ENCODE peak calls at places on chromosomes 16 and 17, in five cellular contexts. P is PC-9, K is A549, E is right atrium auricular region, M is thyroid gland. D is an unnamed sample.

GRCh38 chr16:53071748-53072301 is 17.0 kb downstream of the CHD9 start:
- DNase-seq in P (no peak), K (no peak), E (no peak), M (peak; percentile 63), D (no peak)

GRCh38 chr17:80051681-80052080 is 15.2 kb downstream of the CCDC40 start:
- DNase-seq in P (no peak), K (no peak), E (no peak), M (no peak), D (no peak)

GRCh38 chr17:13626703-13627102 is 25.0 kb upstream of the HS3ST3A1 start:
- DNase-seq in P (no peak), K (peak; percentile 15), E (no peak), M (no peak), D (no peak)

GRCh38 chr17:29451338-29451737 is 61.2 kb downstream of the TAOK1 start:
- DNase-seq in P (no peak), K (no peak), E (no peak), M (no peak), D (no peak)

GRCh38 chr17:12983986-12984932 is 33.6 kb downstream of the ELAC2 start:
- DNase-seq in P (no peak), K (no peak), E (peak; percentile 88), M (peak; percentile 28), D (no peak)

GRCh38 chr17:77386502-77387192 is 245.9 kb downstream of the SEC14L1 start:
- DNase-seq in P (no peak), K (no peak), E (no peak), M (no peak), D (no peak)

GRCh38 chr16:53817812-53818211 is 113.9 kb downstream of the FTO start:
- DNase-seq in P (no peak), K (no peak), E (no peak), M (no peak), D (no peak)

GRCh38 chr16:3999479-3999868 is 116.8 kb downstream of the ADCY9 start:
- DNase-seq in P (no peak), K (no peak), E (no peak), M (peak; percentile 88), D (no peak)

GRCh38 chr17:7004398-7005253 is 7.8 kb upstream of the RNASEK start:
- DNase-seq in P (peak; percentile 49), K (peak; percentile 84), E (no peak), M (no peak), D (no peak)

GRCh38 chr17:73278049-73278464 is 16.4 kb upstream of the CPSF4L start:
- DNase-seq in P (no peak), K (no peak), E (no peak), M (peak; percentile 72), D (no peak)

GRCh38 chr17:41322264-41322902 is 6.9 kb upstream of the KRTAP17-1 start:
- DNase-seq in P (peak; percentile 22), K (peak; percentile 46), E (no peak), M (peak; percentile 39), D (no peak)

GRCh38 chr17:63698886-63699637 is 863 bp downstream of the LIMD2 start:
- DNase-seq in P (no peak), K (no peak), E (no peak), M (peak; percentile 41), D (no peak)

GRCh38 chr17:49000943-49001342 is 3.8 kb downstream of the IGF2BP1 start:
- DNase-seq in P (no peak), K (no peak), E (no peak), M (no peak), D (no peak)

GRCh38 chr16:14608604-14609003 is 21.5 kb downstream of the PARN start:
- DNase-seq in P (no peak), K (no peak), E (peak; percentile 0), M (no peak), D (no peak)

GRCh38 chr17:65984299-65984698 is 207.6 kb downstream of the CEP112 start:
- DNase-seq in P (no peak), K (no peak), E (no peak), M (no peak), D (no peak)

GRCh38 chr17:9360610-9361571 is 214.7 kb downstream of the STX8 start:
- DNase-seq in P (no peak), K (peak; percentile 70), E (no peak), M (peak; percentile 73), D (no peak)

GRCh38 chr16:53911506-53911905 is 207.6 kb downstream of the FTO start:
- DNase-seq in P (no peak), K (no peak), E (no peak), M (no peak), D (no peak)

GRCh38 chr16:31874354-31875111 is 926 bp downstream of the ZNF267 start:
- DNase-seq in P (peak; percentile 39), K (peak; percentile 43), E (no peak), M (no peak), D (no peak)

GRCh38 chr17:4229627-4230026 is 34.2 kb downstream of the ANKFY1 start:
- DNase-seq in P (no peak), K (no peak), E (peak; percentile 63), M (peak; percentile 39), D (no peak)

GRCh38 chr17:75864448-75864871 is 9.3 kb upstream of the WBP2 start:
- DNase-seq in P (no peak), K (no peak), E (peak; percentile 89), M (no peak), D (peak; percentile 93)

DNA sequence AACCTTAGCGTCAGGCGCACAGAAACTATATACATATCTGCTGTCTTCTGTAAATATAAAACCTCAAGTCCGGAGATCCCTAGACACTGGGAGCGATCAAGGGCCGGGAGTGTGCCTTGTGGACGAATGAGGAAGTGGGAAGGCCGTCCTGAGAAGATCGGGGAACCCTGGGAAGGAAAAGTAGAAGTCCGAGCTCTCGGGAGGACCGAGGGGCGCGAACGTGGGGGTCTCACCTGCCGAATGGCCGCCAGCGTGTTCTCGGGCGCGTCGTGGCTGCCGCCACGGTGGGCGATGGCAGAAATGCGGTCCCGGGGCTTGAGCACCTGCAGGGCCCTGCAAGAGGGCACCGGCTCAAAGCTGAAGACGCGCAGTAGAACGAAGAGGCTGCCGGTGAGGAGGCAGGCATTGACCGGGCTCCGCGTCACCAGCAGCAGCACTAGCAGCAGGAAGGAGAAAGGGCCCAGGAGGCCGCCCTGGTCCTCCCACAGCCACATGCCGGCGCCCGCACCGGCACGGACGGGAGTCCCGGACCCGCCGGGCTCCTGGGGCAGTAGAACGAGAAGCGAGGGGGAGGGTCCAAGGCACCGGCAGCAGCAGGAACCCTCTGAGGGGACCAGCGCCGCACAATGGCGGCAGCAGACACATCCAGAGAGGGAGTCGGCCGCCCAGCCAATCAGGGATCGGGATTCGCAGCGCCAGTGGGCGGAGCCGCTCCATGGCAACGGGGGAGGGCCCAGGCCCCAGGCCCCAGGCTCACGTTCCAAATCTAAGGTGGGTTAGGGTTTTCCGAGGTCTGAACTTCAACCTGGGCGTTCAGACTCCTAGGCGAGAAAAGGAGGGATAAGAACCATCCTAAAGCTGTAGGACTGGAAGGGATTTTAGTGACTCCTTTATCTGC is at the start of gene GDE1:
- DNase-seq in P (peak; percentile 96), K (peak; percentile 94), E (peak; percentile 95), M (peak; percentile 96), D (peak; percentile 97)
- TF ChIP-seq CTCF in P (peak; percentile 46), K (no peak), E (peak; percentile 32), M (no peak), D (peak; percentile 44)

DNA sequence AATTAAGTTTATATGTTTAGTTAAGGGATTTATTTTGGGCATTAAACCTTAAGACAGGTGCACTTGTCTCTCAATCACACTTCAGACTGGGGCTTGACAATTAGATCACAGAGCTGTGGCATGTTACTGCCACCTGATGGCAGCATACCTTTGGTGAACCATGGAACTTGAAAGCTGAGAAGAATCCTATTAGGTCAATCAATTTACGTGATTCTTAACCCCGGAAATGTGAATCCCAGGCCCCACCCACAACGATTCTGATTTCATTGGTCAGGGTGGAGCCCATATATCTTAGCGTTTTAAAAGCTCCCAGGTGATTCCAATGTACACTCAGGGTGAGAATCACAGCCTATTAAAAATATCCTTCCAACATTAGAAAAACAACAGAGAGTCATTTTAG is 91.0 kb downstream of the GSG1L start:
- DNase-seq in P (peak; percentile 44), K (peak; percentile 72), E (no peak), M (peak; percentile 50), D (peak; percentile 6)
- TF ChIP-seq CTCF in P (peak; percentile 77), K (peak; percentile 68), E (peak; percentile 64), M (peak; percentile 12), D (peak; percentile 55)

GRCh38 chr16:12902511-12903324 is 1.3 kb downstream of the SHISA9 start:
- DNase-seq in P (peak; percentile 55), K (no peak), E (no peak), M (no peak), D (no peak)
- TF ChIP-seq CTCF in P (no peak), K (no peak), E (no peak), M (no peak), D (no peak)

GRCh38 chr17:44587339-44587738 is 30.1 kb downstream of the FZD2 start:
- DNase-seq in P (peak; percentile 84), K (peak; percentile 96), E (peak; percentile 88), M (peak; percentile 53), D (no peak)

GRCh38 chr17:44584498-44584897 is 27.2 kb downstream of the FZD2 start:
- DNase-seq in P (no peak), K (no peak), E (no peak), M (no peak), D (no peak)

GRCh38 chr17:44585315-44585714 is 28.0 kb downstream of the FZD2 start:
- DNase-seq in P (no peak), K (no peak), E (no peak), M (no peak), D (no peak)

GRCh38 chr17:44578947-44579346 is 21.7 kb downstream of the FZD2 start:
- DNase-seq in P (no peak), K (no peak), E (no peak), M (no peak), D (no peak)

DNA sequence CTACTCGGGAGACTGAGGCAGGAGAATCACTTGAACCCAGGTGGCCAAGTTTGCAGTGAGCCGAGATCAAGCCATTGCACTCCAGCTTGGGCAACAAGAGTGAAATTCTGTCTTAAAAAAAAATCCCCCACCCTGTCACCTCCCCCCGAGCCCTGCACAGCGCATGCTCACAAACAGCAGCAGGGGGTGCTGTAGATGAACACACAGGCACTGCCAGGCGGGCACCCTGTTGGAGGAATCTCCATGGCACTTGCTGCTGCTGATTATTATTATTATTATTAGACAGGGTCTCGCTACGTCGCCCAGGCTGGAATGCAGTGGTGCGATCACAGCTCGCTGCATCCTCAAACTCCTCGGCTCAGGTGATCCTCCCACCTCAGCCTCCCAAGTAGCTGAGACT is 24.6 kb downstream of the FZD2 start:
- DNase-seq in P (no peak), K (peak; percentile 68), E (no peak), M (no peak), D (no peak)
- TF ChIP-seq CTCF in P (peak; percentile 29), K (peak; percentile 44), E (no peak), M (no peak), D (peak; percentile 30)

GRCh38 chr17:37756060-37756459 is 11.2 kb upstream of the HNF1B start:
- DNase-seq in P (no peak), K (no peak), E (no peak), M (no peak), D (no peak)

GRCh38 chr17:37752482-37752881 is 7.6 kb upstream of the HNF1B start:
- DNase-seq in P (peak; percentile 14), K (peak; percentile 80), E (no peak), M (no peak), D (no peak)

GRCh38 chr17:37755455-37755854 is 10.6 kb upstream of the HNF1B start:
- DNase-seq in P (no peak), K (no peak), E (no peak), M (no peak), D (no peak)

GRCh38 chr17:37750768-37751466 is 6.1 kb upstream of the HNF1B start:
- DNase-seq in P (no peak), K (no peak), E (no peak), M (no peak), D (no peak)

GRCh38 chr17:37754363-37754762 is 9.5 kb upstream of the HNF1B start:
- DNase-seq in P (no peak), K (no peak), E (no peak), M (no peak), D (no peak)
- TF ChIP-seq CTCF in P (no peak), K (no peak), E (no peak), M (no peak), D (no peak)

GRCh38 chr16:68707341-68708152 is 29.5 kb upstream of the CDH1 start:
- DNase-seq in P (peak; percentile 97), K (peak; percentile 89), E (no peak), M (peak; percentile 92), D (peak; percentile 87)
- TF ChIP-seq CTCF in P (peak; percentile 69), K (no peak), E (no peak), M (no peak), D (peak; percentile 48)